ENCODE peak calls at places on chromosome X, in seven cellular contexts. A, Y, O, D, R, B and P are unnamed samples.

GRCh38 chrX:24672701-24673190 is 21.0 kb upstream of the POLA1 start:
- DNase-seq in A (no peak), Y (no peak), O (no peak), D (no peak), R (no peak), B (no peak), P (no peak)

GRCh38 chrX:84339507-84340364 is 151.7 kb upstream of the RPS6KA6 start:
- DNase-seq in A (no peak), Y (no peak), O (no peak), D (no peak), R (no peak), B (no peak), P (no peak)

GRCh38 chrX:137212078-137212632 is 178.4 kb upstream of the GPR101 start:
- DNase-seq in A (no peak), Y (no peak), O (no peak), D (no peak), R (no peak), B (no peak), P (no peak)

GRCh38 chrX:51496501-51497291 is at the start of gene NUDT11:
- DNase-seq in A (peak; percentile 70), Y (no peak), O (peak; percentile 85), D (peak; percentile 26), R (peak; percentile 55), B (peak; percentile 68), P (peak; percentile 91)

GRCh38 chrX:44344194-44344593 is 722 bp upstream of the EFHC2 start:
- DNase-seq in A (no peak), Y (peak; percentile 14), O (no peak), D (no peak), R (peak; percentile 13), B (no peak), P (no peak)

GRCh38 chrX:38618152-38618551 is 56.8 kb downstream of the TSPAN7 start:
- DNase-seq in A (no peak), Y (no peak), O (no peak), D (no peak), R (no peak), B (no peak), P (no peak)

GRCh38 chrX:129663171-129663570 is 8.4 kb upstream of the APLN start:
- DNase-seq in A (no peak), Y (no peak), O (no peak), D (no peak), R (no peak), B (no peak), P (peak; percentile 69)

GRCh38 chrX:10524578-10524977 is 95.8 kb downstream of the MID1 start:
- DNase-seq in A (no peak), Y (no peak), O (no peak), D (no peak), R (no peak), B (no peak), P (no peak)

GRCh38 chrX:53279296-53280237 is 1.8 kb downstream of the IQSEC2 start:
- DNase-seq in A (no peak), Y (no peak), O (no peak), D (no peak), R (no peak), B (no peak), P (no peak)

GRCh38 chrX:16023790-16024734 is 99.3 kb upstream of the GRPR start:
- DNase-seq in A (no peak), Y (no peak), O (no peak), D (no peak), R (peak; percentile 43), B (no peak), P (no peak)

GRCh38 chrX:123975180-123975579 is 13.7 kb downstream of the STAG2 start:
- DNase-seq in A (no peak), Y (no peak), O (no peak), D (no peak), R (no peak), B (no peak), P (no peak)

DNA sequence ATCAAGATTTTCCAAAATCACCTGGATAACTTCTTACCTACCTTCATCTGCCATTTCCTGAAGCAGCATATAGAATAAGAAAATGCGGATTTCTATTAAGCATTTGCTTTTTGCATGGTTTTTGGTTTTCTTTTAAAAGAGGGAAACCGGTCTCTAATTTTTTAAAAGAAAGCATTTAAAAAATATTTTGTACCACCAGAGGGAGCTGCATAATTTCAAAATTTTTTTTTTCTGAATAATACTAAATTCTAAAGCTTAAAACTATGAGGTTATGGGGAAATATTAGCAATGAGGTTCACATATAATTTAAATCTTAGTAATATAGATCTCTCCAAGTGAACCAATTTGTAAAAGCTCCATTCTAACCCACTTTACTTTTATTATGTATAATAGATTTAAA is 137.7 kb upstream of the TENT5D start:
- DNase-seq in A (no peak), Y (no peak), O (no peak), D (no peak), R (no peak), B (no peak), P (no peak)
- TF ChIP-seq CTCF in A (peak; percentile 70), Y (no peak), O (no peak), D (peak; percentile 10), R (no peak), B (no peak), P (peak; percentile 43)

GRCh38 chrX:2934715-2935363 is 5.7 kb upstream of the ARSD start:
- DNase-seq in A (no peak), Y (no peak), O (no peak), D (no peak), R (no peak), B (no peak), P (no peak)
- TF ChIP-seq CTCF in A (no peak), Y (no peak), O (no peak), D (no peak), R (no peak), B (no peak), P (no peak)

DNA sequence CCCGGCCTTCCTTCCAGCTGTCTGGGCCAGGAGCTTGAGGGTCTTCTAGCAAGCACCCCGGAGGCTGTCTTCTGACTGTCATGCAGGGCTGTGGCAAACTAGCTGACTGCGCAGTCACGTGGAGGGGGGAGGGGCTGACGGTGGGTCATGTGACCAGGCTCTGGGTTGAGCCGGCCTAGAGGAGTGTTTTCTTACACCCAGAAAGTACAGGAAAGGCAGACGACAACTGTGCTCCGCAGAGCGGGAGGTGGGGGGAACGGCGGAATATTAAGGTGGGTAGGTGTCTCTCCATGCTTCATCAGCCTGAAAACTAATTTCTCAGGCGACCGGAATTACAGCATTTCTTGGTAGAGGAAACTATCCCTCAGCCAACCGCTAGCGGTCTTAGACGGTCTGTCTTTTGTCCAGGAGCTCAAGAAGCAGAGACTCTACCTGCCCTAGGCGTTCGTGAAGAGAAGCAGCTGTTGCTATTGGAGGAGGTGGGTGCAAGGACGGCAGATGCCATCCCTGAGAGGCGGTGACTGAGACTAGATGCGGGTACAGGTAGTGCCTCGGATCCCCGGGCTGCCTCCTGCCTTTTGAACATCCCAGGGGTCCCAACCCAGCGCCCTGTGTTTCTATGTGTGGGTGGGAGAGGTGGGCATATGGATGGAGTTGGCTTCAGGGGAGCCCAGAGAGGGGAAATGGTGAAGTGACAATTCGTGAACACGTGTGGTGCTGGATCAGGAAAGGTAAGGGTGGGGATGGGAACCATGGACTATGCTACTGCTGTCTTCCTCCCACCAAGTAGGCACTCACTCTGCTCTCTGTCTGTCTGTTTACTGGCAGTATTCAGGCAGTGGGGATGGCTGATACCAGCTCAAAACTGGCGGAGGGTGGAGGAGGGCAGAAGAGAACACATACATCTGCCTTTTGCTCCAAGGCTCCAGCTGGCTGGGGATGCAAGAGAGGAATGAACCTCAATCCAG is 8.8 kb downstream of the GPRASP1 start:
- DNase-seq in A (peak; percentile 65), Y (peak; percentile 84), O (peak; percentile 79), D (peak; percentile 52), R (peak; percentile 65), B (peak; percentile 81), P (peak; percentile 84)
- TF ChIP-seq CTCF in A (no peak), Y (no peak), O (no peak), D (no peak), R (no peak), B (no peak), P (peak; percentile 8)

DNA sequence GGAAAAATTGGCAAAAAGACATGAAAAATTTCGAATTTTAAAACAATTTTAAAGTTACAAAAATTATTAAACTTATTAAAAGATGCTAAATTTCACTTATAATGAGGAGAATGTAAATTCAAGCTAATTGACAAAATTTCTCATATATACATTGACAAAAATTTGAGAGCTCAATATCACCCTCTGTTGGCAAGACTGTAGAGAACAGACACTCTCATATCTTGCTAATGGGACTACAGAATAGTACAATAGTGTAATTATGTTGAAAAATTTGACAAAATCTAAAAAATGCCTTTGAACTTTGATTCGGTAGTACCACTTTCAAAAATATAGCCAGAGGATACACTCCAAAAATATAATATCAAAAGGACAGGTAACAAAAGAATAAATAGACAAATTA is 29.8 kb downstream of the DCAF8L2 start:
- DNase-seq in A (no peak), Y (no peak), O (no peak), D (no peak), R (no peak), B (no peak), P (no peak)
- TF ChIP-seq CTCF in A (peak; percentile 51), Y (no peak), O (peak; percentile 23), D (no peak), R (no peak), B (no peak), P (peak; percentile 49)